ENCODE peak calls at places on chromosomes 5 and 9, in six cellular contexts. W is endothelial cell, T is heart left ventricle, F is body of pancreas, L is uterus, Y is natural killer cell. V is an unnamed sample.

GRCh38 chr5:138900281-138900965 is 25.3 kb upstream of the LRRTM2 start:
- DNase-seq in T (no peak), L (no peak), F (no peak), Y (no peak), W (peak; percentile 18), V (no peak)

GRCh38 chr5:139709587-139710369 is 61.6 kb downstream of the CXXC5 start:
- DNase-seq in T (peak; percentile 58), L (no peak), Y (peak; percentile 46), F (peak; percentile 28), W (peak; percentile 66), V (no peak)

GRCh38 chr5:159805021-159805420 is 111.3 kb upstream of the ADRA1B start:
- DNase-seq in W (no peak), Y (no peak), L (no peak), T (peak; percentile 61), F (no peak), V (no peak)

GRCh38 chr5:83937837-83938236 is 217.2 kb upstream of the HAPLN1 start:
- DNase-seq in Y (no peak), T (no peak), F (no peak), L (no peak), W (no peak), V (no peak)

GRCh38 chr9:134379774-134380431 is 53.6 kb downstream of the RXRA start:
- DNase-seq in Y (no peak), W (no peak), T (no peak), L (no peak), F (peak; percentile 47), V (no peak)

GRCh38 chr9:79026311-79026710 is 545.5 kb upstream of the TLE4 start:
- DNase-seq in L (no peak), F (no peak), T (no peak), W (no peak), Y (no peak), V (no peak)

GRCh38 chr5:121485261-121485660 is 366.4 kb upstream of the FTMT start:
- DNase-seq in Y (no peak), L (no peak), T (no peak), F (no peak), W (no peak), V (no peak)

GRCh38 chr9:18717751-18718150 is 243.8 kb downstream of the ADAMTSL1 start:
- DNase-seq in L (no peak), W (no peak), T (no peak), Y (no peak), F (no peak), V (no peak)

GRCh38 chr9:70444904-70445303 is 30.4 kb upstream of the KLF9 start:
- DNase-seq in F (no peak), W (no peak), L (no peak), T (no peak), Y (no peak), V (no peak)

GRCh38 chr9:86521936-86522335 is 167.7 kb upstream of the TUT7 start:
- DNase-seq in W (no peak), L (no peak), T (no peak), Y (no peak), F (no peak), V (no peak)

GRCh38 chr5:123537845-123538244 is 25.9 kb downstream of the CSNK1G3 start:
- DNase-seq in T (no peak), W (no peak), L (no peak), F (no peak), Y (no peak), V (no peak)

GRCh38 chr5:55601209-55601618 is 66.5 kb upstream of the PLPP1 start:
- DNase-seq in L (peak; percentile 83), F (peak; percentile 81), T (peak; percentile 87), Y (no peak), W (no peak), V (no peak)

GRCh38 chr5:123937230-123937629 is 425.3 kb downstream of the CSNK1G3 start:
- DNase-seq in W (peak; percentile 32), Y (no peak), T (no peak), F (no peak), L (no peak), V (no peak)

GRCh38 chr5:5979362-5979760 is 399.0 kb downstream of the MED10 start:
- DNase-seq in F (no peak), T (no peak), Y (no peak), L (peak; percentile 30), W (no peak), V (no peak)

GRCh38 chr9:81190659-81191058 is 498.7 kb downstream of the TLE1 start:
- DNase-seq in F (no peak), W (no peak), T (no peak), Y (no peak), L (no peak), V (no peak)

GRCh38 chr9:130074391-130075115 is 20.8 kb downstream of the GPR107 start:
- DNase-seq in T (no peak), L (no peak), Y (no peak), W (no peak), F (no peak), V (no peak)

GRCh38 chr5:85716344-85717202 is 901.2 kb upstream of the COX7C start:
- DNase-seq in T (no peak), Y (no peak), W (no peak), F (no peak), L (no peak), V (no peak)

GRCh38 chr5:178126556-178126955 is 4.3 kb upstream of the RMND5B start:
- DNase-seq in L (no peak), F (no peak), T (no peak), Y (no peak), W (peak; percentile 46), V (no peak)

DNA sequence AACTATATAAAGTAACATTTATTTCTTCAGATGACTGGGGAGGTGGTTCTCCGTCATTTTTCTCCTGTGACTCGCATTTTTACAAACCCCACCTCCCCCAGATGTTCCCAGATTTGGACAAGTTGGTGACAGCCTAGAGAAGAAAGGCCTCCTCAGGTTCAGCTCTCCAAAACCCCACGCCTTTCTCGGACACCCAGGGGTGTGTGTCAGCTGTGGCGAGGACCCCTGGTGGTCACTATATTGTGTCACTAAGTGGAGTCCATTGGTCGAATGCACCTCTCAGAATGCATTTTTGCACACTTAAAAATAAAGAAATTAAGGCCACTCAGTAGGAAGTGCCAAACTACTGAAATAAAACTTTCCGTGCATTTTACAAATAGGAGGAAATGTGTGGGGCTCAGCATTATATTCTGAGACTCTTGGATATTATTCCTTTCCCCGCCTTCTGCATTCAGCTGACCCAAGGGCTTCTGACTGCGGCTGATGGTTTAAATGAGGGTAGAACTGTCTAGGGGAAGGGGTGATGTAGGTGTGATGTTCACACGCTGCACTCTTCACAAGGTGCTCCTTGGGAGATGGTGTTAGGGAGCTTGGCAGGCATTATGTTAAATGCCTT is 47.6 kb downstream of the ACO1 start:
- DNase-seq in Y (no peak), L (peak; percentile 31), F (peak; percentile 43), W (peak; percentile 57), T (peak; percentile 49), V (no peak)
- TF ChIP-seq CTCF in Y (peak; percentile 32), L (peak; percentile 48), F (peak; percentile 52), W (peak; percentile 68), T (peak; percentile 43), V (peak; percentile 52)

GRCh38 chr5:127439544-127440096 is 77.8 kb upstream of the PRRC1 start:
- DNase-seq in F (no peak), T (no peak), L (no peak), W (no peak), Y (no peak), V (no peak)

GRCh38 chr5:127447822-127448221 is 69.6 kb upstream of the PRRC1 start:
- DNase-seq in L (no peak), Y (no peak), F (no peak), W (no peak), T (no peak), V (no peak)

GRCh38 chr5:127446626-127447025 is 70.8 kb upstream of the PRRC1 start:
- DNase-seq in L (no peak), F (no peak), T (no peak), Y (no peak), W (no peak), V (no peak)

GRCh38 chr5:127440831-127441230 is 76.6 kb upstream of the PRRC1 start:
- DNase-seq in T (no peak), Y (no peak), F (no peak), W (no peak), L (no peak), V (no peak)

GRCh38 chr5:127442085-127442484 is 75.4 kb upstream of the PRRC1 start:
- DNase-seq in L (no peak), W (no peak), Y (no peak), F (no peak), T (no peak), V (no peak)
- TF ChIP-seq CTCF in L (no peak), W (peak; percentile 62), Y (no peak), F (peak; percentile 33), T (no peak), V (peak; percentile 22)

GRCh38 chr5:94154672-94155071 is 413.3 kb upstream of the POU5F2 start:
- DNase-seq in F (no peak), T (no peak), W (no peak), L (no peak), Y (no peak), V (no peak)

GRCh38 chr5:94153736-94154450 is 412.5 kb upstream of the POU5F2 start:
- DNase-seq in F (no peak), W (no peak), Y (no peak), T (no peak), L (no peak), V (no peak)

GRCh38 chr5:94157704-94158608 is 416.6 kb upstream of the POU5F2 start:
- DNase-seq in T (no peak), W (no peak), F (no peak), L (no peak), Y (no peak), V (no peak)

DNA sequence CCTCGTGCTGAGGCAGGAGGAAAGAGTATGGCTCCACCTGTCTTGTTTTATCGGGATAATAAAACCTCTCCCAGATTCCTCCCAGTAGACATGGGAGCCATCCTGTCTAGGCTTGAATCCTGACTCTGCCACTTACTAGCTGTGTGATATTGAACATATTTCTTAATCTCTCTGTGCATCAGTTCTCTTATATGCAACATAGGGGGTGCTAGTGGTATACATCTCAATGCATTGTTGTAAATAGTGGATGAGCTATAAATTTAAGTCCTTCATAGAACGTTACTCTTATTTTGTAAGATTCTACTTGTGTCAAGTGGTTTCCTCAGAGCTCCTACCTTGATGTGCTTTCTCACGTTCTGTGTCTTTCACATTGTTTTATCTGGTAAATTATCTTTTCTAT is 417.7 kb upstream of the POU5F2 start:
- DNase-seq in T (no peak), W (no peak), Y (no peak), F (no peak), L (no peak), V (no peak)
- TF ChIP-seq CTCF in T (no peak), W (no peak), Y (no peak), F (no peak), L (no peak), V (no peak)

DNA sequence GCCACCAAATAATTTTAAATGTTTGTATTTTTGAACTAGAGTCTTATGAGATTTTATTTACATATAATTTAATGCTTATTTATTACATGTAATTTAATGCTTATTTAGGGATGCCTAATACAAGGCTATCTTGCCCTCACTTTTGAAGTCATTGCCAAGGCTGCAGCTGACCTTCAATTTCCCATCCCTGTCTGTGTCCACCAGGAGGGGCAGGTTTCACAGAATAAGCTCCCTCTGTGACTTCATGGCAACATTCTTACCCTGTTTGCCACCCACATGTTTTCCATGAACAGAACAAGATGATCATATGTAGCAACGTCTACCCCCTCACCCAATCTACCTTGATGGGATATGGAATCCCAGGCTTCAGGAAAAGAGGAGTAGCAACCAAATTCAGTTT is 27.0 kb downstream of the C5 start:
- DNase-seq in F (no peak), Y (no peak), L (no peak), W (no peak), T (no peak), V (no peak)
- TF ChIP-seq CTCF in F (no peak), Y (no peak), L (no peak), W (no peak), T (no peak), V (no peak)

GRCh38 chr5:8585230-8586018 is 716.5 kb downstream of the MTRR start:
- DNase-seq in F (no peak), Y (no peak), T (no peak), L (no peak), W (no peak), V (no peak)
- TF ChIP-seq CTCF in F (no peak), Y (no peak), T (no peak), L (no peak), W (no peak), V (no peak)

V was measured in D721Med.